ENCODE peak calls at places on chromosome 7, in nine cellular contexts. U, O, E, L, G, C, Y, X and W are unnamed samples.

GRCh38 chr7:157521752-157522151 is 184.9 kb downstream of the DNAJB6 start:
- DNase-seq in U (no peak), O (no peak), E (no peak), L (no peak), G (no peak), C (no peak), Y (peak), X (no peak), W (no peak)

GRCh38 chr7:132771301-132771730 is 195.0 kb upstream of the PLXNA4 start:
- DNase-seq in U (peak), O (no peak), E (no peak), L (no peak), G (no peak), C (no peak), Y (no peak), X (no peak), W (no peak)

GRCh38 chr7:91031757-91032156 is 232.5 kb upstream of the FZD1 start:
- DNase-seq in U (no peak), O (no peak), E (no peak), L (no peak), G (no peak), C (no peak), Y (no peak), X (no peak), W (no peak)

GRCh38 chr7:90404777-90405176 is 1.5 kb downstream of the CLDN12 start:
- DNase-seq in U (no peak), O (no peak), E (no peak), L (peak), G (no peak), C (no peak), Y (no peak), X (no peak), W (no peak)

GRCh38 chr7:118045629-118046028 is 138.3 kb upstream of the LSM8 start:
- DNase-seq in U (no peak), O (no peak), E (no peak), L (no peak), G (no peak), C (no peak), Y (no peak), X (no peak), W (no peak)

GRCh38 chr7:73718905-73719805 is at the start of gene STX1A:
- DNase-seq in U (peak), O (peak), E (no peak), L (peak), G (peak), C (no peak), Y (peak), X (peak), W (no peak)

GRCh38 chr7:8435597-8436243 is 2.3 kb downstream of the NXPH1 start:
- DNase-seq in U (no peak), O (no peak), E (no peak), L (no peak), G (no peak), C (no peak), Y (no peak), X (no peak), W (no peak)

GRCh38 chr7:128458956-128459355 is 3.3 kb downstream of the HILPDA start:
- DNase-seq in U (no peak), O (no peak), E (no peak), L (no peak), G (no peak), C (no peak), Y (no peak), X (no peak), W (no peak)

GRCh38 chr7:121076350-121077164 is 88.0 kb downstream of the CPED1 start:
- DNase-seq in U (no peak), O (no peak), E (no peak), L (peak), G (peak), C (no peak), Y (no peak), X (no peak), W (no peak)

GRCh38 chr7:116432517-116432916 is 67.0 kb upstream of the CAV2 start:
- DNase-seq in U (no peak), O (no peak), E (no peak), L (no peak), G (no peak), C (no peak), Y (no peak), X (no peak), W (no peak)
- H3K27ac ChIP-seq in U (no peak), O (no peak), E (peak), L (no peak), G (no peak), C (no peak), Y (no peak), X (no peak), W (no peak)

DNA sequence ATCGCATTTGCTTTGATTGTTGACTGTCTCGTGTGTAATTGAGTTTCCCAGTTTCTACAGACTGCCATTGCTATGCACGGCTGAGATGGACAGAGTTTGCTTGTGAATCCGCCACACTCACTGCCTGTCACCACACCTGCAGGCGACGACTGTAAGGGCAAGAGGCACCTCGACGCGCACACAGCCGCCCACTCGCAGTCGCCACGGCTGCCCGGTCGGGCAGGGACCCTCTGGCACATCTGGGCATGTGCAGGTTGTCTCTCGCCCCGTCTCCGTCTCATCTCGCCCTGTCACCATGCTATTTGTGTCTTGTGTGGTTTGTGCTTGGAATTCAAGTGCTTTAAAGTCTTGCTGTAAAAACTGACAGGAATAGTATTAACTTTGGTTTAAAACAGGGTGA is 17.5 kb downstream of the SUN1 start:
- DNase-seq in U (no peak), O (no peak), E (no peak), L (no peak), G (no peak), C (no peak), Y (no peak), X (peak), W (no peak)
- H3K4me3 ChIP-seq in U (no peak), O (no peak), E (no peak), L (no peak), G (no peak), C (no peak), Y (no peak), X (no peak), W (no peak)

GRCh38 chr7:2032030-2032875 is 200.5 kb downstream of the MAD1L1 start:
- DNase-seq in U (no peak), O (no peak), E (no peak), L (peak), G (peak), C (no peak), Y (peak), X (peak), W (no peak)
- TF ChIP-seq CTCF in U (no peak), O (no peak), E (no peak), L (no peak), G (no peak), C (no peak), Y (no peak), X (no peak), W (no peak)

GRCh38 chr7:108245523-108246226 is 115.5 kb upstream of the LAMB4 start:
- DNase-seq in U (no peak), O (no peak), E (no peak), L (no peak), G (no peak), C (no peak), Y (no peak), X (no peak), W (no peak)
- H3K27ac ChIP-seq in U (no peak), O (no peak), E (peak), L (peak), G (peak), C (no peak), Y (no peak), X (no peak), W (no peak)

GRCh38 chr7:77833136-77833535 is 34.6 kb downstream of the PHTF2 start:
- DNase-seq in U (no peak), O (no peak), E (no peak), L (peak), G (no peak), C (no peak), Y (no peak), X (no peak), W (no peak)
- H3K4me3 ChIP-seq in U (no peak), O (no peak), E (no peak), L (no peak), G (no peak), C (no peak), Y (no peak), X (no peak), W (no peak)

DNA sequence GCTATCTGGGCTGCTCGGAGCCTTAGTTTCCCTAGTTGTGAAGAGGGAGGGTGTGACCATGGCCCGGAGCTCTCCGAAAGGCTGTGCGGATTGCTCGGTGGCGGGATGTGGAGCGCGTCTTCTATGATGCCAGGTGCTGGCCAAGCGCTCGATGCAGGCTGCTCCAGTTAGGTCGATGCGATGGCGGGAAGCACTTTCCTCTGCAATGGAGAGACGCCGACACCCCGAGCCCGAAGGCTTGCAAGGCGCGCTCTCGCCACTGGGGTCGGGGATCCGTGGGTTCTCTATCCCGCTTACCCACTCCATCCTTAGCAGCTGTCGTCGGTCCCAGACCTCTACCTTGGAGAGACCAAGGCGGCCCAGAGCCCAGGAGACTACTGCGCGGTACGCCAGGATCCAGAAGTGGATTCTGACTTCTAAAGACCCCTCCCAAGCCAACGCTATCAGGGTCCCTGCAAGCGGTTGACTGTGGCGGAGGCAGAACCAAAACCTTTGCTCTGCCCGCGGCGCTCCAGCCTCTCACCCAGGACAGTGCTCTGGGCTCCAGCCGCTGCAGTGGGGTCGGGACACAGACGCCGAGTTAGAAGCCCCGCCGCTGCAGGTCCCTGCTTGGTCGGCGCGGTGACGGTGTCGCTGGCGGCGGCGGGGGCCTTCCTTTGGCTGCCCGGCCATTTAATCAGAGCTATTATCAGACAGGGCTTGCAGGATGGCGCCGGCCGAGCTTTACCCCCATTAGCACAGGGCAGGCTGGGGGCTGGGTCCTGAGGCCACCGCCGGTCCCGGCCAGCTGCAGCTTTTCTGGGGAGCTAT is 7.8 kb upstream of the TBX20 start:
- DNase-seq in U (no peak), O (no peak), E (no peak), L (no peak), G (peak), C (no peak), Y (peak), X (no peak), W (no peak)
- TF ChIP-seq CTCF in U (no peak), O (no peak), E (no peak), L (no peak), G (peak), C (no peak), Y (no peak), X (no peak), W (no peak)